ENCODE peak calls at places on chromosomes 3 and 15, in seven cellular contexts. One of them, this sample, is unnamed. For H3K4me1, the result is how much of the 10 kb centered on the place peaks cover.

GRCh38 chr3:56205406-56205805 is 262.9 kb downstream of the ERC2 start:
- DNase-seq in ovary: no peak
- DNase-seq in right lobe of liver: no peak
- DNase-seq in right cardiac atrium: no peak
- DNase-seq in colonic mucosa: no peak
- DNase-seq in astrocyte: no peak
- DNase-seq in breast epithelium: no peak
- DNase-seq in this sample: no peak

GRCh38 chr3:59338934-59339333 is 289.1 kb upstream of the CFAP20DC start:
- DNase-seq in ovary: no peak
- DNase-seq in right lobe of liver: no peak
- DNase-seq in right cardiac atrium: no peak
- DNase-seq in colonic mucosa: no peak
- DNase-seq in astrocyte: no peak
- DNase-seq in breast epithelium: no peak
- DNase-seq in this sample: no peak

GRCh38 chr3:185931777-185932176 is 6.0 kb downstream of the TRA2B start:
- DNase-seq in ovary: no peak
- DNase-seq in right lobe of liver: no peak
- DNase-seq in right cardiac atrium: no peak
- DNase-seq in colonic mucosa: no peak
- DNase-seq in astrocyte: no peak
- DNase-seq in breast epithelium: no peak
- DNase-seq in this sample: no peak

GRCh38 chr3:99952306-99952705 is 134.6 kb downstream of the CMSS1 start:
- DNase-seq in ovary: no peak
- DNase-seq in right lobe of liver: no peak
- DNase-seq in right cardiac atrium: no peak
- DNase-seq in colonic mucosa: no peak
- DNase-seq in astrocyte: peak
- DNase-seq in breast epithelium: no peak
- DNase-seq in this sample: no peak

GRCh38 chr3:64431717-64432116 is 206.5 kb upstream of the PRICKLE2 start:
- DNase-seq in ovary: no peak
- DNase-seq in right lobe of liver: no peak
- DNase-seq in right cardiac atrium: no peak
- DNase-seq in colonic mucosa: no peak
- DNase-seq in astrocyte: no peak
- DNase-seq in breast epithelium: no peak
- DNase-seq in this sample: no peak

GRCh38 chr3:123660276-123660675 is 75.4 kb upstream of the HACD2 start:
- DNase-seq in ovary: no peak
- DNase-seq in right lobe of liver: no peak
- DNase-seq in right cardiac atrium: no peak
- DNase-seq in colonic mucosa: no peak
- DNase-seq in astrocyte: no peak
- DNase-seq in breast epithelium: no peak
- DNase-seq in this sample: peak

GRCh38 chr3:162022931-162023330 is 526.3 kb downstream of the OTOL1 start:
- DNase-seq in ovary: no peak
- DNase-seq in right lobe of liver: no peak
- DNase-seq in right cardiac atrium: no peak
- DNase-seq in colonic mucosa: no peak
- DNase-seq in astrocyte: no peak
- DNase-seq in breast epithelium: no peak
- DNase-seq in this sample: no peak

GRCh38 chr15:64187396-64188191 is 24.8 kb upstream of the PPIB start:
- DNase-seq in ovary: no peak
- DNase-seq in right lobe of liver: no peak
- DNase-seq in right cardiac atrium: no peak
- DNase-seq in colonic mucosa: no peak
- DNase-seq in astrocyte: no peak
- DNase-seq in breast epithelium: no peak
- DNase-seq in this sample: no peak

GRCh38 chr3:31999902-32000439 is 18.4 kb downstream of the ZNF860 start:
- DNase-seq in ovary: no peak
- DNase-seq in right lobe of liver: no peak
- DNase-seq in right cardiac atrium: no peak
- DNase-seq in colonic mucosa: no peak
- DNase-seq in astrocyte: no peak
- DNase-seq in breast epithelium: no peak
- DNase-seq in this sample: no peak

GRCh38 chr3:71512000-71512399 is 71.5 kb downstream of the FOXP1 start:
- DNase-seq in ovary: no peak
- DNase-seq in right lobe of liver: no peak
- DNase-seq in right cardiac atrium: no peak
- DNase-seq in colonic mucosa: peak
- DNase-seq in astrocyte: no peak
- DNase-seq in breast epithelium: no peak
- DNase-seq in this sample: no peak

GRCh38 chr3:25648107-25648535 is 16.6 kb downstream of the TOP2B start:
- DNase-seq in ovary: no peak
- DNase-seq in right lobe of liver: peak
- DNase-seq in right cardiac atrium: no peak
- DNase-seq in colonic mucosa: peak
- DNase-seq in astrocyte: peak
- DNase-seq in breast epithelium: no peak
- DNase-seq in this sample: no peak

GRCh38 chr3:13080591-13080990 is 7.4 kb upstream of the IQSEC1 start:
- DNase-seq in ovary: no peak
- DNase-seq in right lobe of liver: no peak
- DNase-seq in right cardiac atrium: peak
- DNase-seq in colonic mucosa: no peak
- DNase-seq in astrocyte: no peak
- DNase-seq in breast epithelium: no peak
- DNase-seq in this sample: no peak

GRCh38 chr3:28745436-28745835 is 396.8 kb upstream of the AZI2 start:
- DNase-seq in ovary: no peak
- DNase-seq in right lobe of liver: no peak
- DNase-seq in right cardiac atrium: no peak
- DNase-seq in colonic mucosa: no peak
- DNase-seq in astrocyte: peak
- DNase-seq in breast epithelium: no peak
- DNase-seq in this sample: no peak

GRCh38 chr3:147383617-147384016 is 22.7 kb downstream of the ZIC4 start:
- DNase-seq in ovary: no peak
- DNase-seq in right lobe of liver: no peak
- DNase-seq in right cardiac atrium: no peak
- DNase-seq in colonic mucosa: no peak
- DNase-seq in astrocyte: no peak
- DNase-seq in breast epithelium: no peak
- DNase-seq in this sample: no peak

GRCh38 chr15:53530762-53531161 is 228.7 kb downstream of the WDR72 start:
- DNase-seq in ovary: no peak
- DNase-seq in right lobe of liver: no peak
- DNase-seq in right cardiac atrium: no peak
- DNase-seq in colonic mucosa: no peak
- DNase-seq in astrocyte: no peak
- DNase-seq in breast epithelium: no peak
- DNase-seq in this sample: no peak

DNA sequence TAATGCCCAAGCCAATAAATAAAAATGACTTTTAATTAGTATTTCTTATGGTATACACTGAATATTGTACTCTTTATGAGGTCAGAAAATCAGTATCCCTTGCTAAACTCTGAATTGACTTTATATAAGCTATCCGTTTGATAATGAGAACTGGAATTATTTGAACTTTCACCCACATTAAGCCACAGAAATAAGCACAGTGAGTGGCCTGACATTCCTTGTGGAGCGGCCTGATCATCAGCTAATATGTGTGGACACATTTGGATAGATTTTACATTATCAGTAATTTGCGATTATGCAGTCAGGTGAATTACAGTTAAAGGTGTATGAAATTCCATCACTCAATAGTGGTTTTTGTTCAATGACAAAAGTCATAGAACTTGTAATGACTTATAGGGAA is 136.0 kb upstream of the CBLB start:
- DNase-seq in ovary: no peak
- DNase-seq in right lobe of liver: no peak
- DNase-seq in right cardiac atrium: no peak
- DNase-seq in colonic mucosa: no peak
- DNase-seq in astrocyte: peak
- DNase-seq in breast epithelium: no peak
- DNase-seq in this sample: no peak
- H3K4me3 ChIP-seq in ovary: no peak
- H3K4me3 ChIP-seq in right lobe of liver: no peak
- H3K4me3 ChIP-seq in right cardiac atrium: no peak
- H3K4me3 ChIP-seq in colonic mucosa: no peak
- H3K4me3 ChIP-seq in astrocyte: no peak
- H3K4me3 ChIP-seq in breast epithelium: no peak
- H3K4me3 ChIP-seq in this sample: no peak

DNA sequence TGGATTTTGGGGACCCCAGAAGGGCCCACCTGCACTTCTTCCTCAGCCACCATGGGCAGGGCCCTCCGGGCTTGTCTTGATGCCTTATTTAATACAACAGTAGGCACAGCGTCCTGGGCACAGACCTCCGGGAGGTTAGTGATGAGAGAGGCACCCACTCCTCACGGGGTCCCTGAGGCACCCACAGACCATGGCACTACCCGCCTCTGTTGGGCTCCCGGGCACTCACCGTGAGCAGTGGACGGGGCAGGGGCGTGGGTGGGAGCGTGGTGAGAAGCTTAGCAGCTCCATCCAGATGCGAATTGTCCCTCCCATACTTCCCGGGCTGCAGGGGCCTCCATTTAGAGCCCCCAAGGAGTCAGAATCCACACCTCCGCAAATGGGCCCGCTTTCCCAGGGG is 317 bp upstream of the MESP2 start:
- DNase-seq in ovary: no peak
- DNase-seq in right lobe of liver: no peak
- DNase-seq in right cardiac atrium: no peak
- DNase-seq in colonic mucosa: no peak
- DNase-seq in astrocyte: no peak
- DNase-seq in breast epithelium: no peak
- DNase-seq in this sample: no peak
- H3K27ac ChIP-seq in ovary: no peak
- H3K27ac ChIP-seq in right lobe of liver: no peak
- H3K27ac ChIP-seq in right cardiac atrium: no peak
- H3K27ac ChIP-seq in colonic mucosa: no peak
- H3K27ac ChIP-seq in astrocyte: no peak
- H3K27ac ChIP-seq in breast epithelium: peak
- H3K27ac ChIP-seq in this sample: no peak

GRCh38 chr15:69914960-69915359 is 182.8 kb downstream of the TLE3 start:
- DNase-seq in ovary: no peak
- DNase-seq in right lobe of liver: no peak
- DNase-seq in right cardiac atrium: no peak
- DNase-seq in colonic mucosa: no peak
- DNase-seq in astrocyte: no peak
- DNase-seq in breast epithelium: no peak
- DNase-seq in this sample: no peak
- H3K4me1 ChIP-seq in ovary: under half
- H3K4me1 ChIP-seq in right lobe of liver: under half
- H3K4me1 ChIP-seq in right cardiac atrium: under half
- H3K4me1 ChIP-seq in colonic mucosa: under half
- H3K4me1 ChIP-seq in astrocyte: under half
- H3K4me1 ChIP-seq in breast epithelium: under half
- H3K4me1 ChIP-seq in this sample: under half

DNA sequence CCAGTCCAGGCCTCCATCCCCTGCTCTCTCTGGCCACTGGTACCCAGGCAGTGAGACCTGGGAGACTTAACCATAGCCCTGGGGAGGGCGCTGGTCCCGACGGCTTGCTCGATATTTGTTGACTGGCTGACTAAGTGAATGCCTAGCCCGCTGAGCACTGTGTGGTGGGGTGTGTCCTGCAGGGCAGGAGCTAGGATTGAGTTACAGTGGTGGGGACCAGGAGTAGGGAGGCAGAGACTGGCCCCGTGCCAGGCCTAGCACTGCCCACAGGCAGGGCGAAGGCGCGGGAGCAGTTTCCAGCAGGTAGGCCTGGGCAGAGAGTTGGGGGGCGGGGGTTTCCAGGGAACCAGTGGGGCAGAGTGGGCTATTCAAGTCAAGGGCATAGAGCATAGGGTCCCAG is at the start of gene VILL:
- DNase-seq in ovary: no peak
- DNase-seq in right lobe of liver: no peak
- DNase-seq in right cardiac atrium: no peak
- DNase-seq in colonic mucosa: peak
- DNase-seq in astrocyte: no peak
- DNase-seq in breast epithelium: no peak
- DNase-seq in this sample: peak
- H3K4me3 ChIP-seq in ovary: no peak
- H3K4me3 ChIP-seq in right lobe of liver: no peak
- H3K4me3 ChIP-seq in right cardiac atrium: no peak
- H3K4me3 ChIP-seq in colonic mucosa: peak
- H3K4me3 ChIP-seq in astrocyte: no peak
- H3K4me3 ChIP-seq in breast epithelium: no peak
- H3K4me3 ChIP-seq in this sample: no peak

DNA sequence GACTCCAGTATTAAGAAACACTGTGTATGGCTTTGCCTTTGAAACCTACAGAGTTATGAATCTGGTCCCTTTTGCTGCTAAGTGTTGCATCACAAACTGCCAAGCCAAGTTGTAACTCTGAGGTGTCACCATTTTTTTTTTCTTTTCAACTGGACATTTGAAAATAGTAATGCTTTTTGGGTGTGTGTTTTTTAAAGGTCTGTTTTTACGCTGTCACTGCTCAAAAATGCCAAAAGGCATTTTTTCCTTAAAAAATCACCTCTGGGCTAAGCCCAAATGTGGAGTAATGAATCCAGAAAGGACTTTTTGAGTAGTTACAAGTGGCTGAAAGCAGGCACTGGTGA is 9.5 kb downstream of the SMAD3 start:
- DNase-seq in ovary: no peak
- DNase-seq in right lobe of liver: no peak
- DNase-seq in right cardiac atrium: no peak
- DNase-seq in colonic mucosa: no peak
- DNase-seq in astrocyte: no peak
- DNase-seq in breast epithelium: no peak
- DNase-seq in this sample: no peak
- H3K27ac ChIP-seq in ovary: no peak
- H3K27ac ChIP-seq in right lobe of liver: no peak
- H3K27ac ChIP-seq in right cardiac atrium: no peak
- H3K27ac ChIP-seq in colonic mucosa: peak
- H3K27ac ChIP-seq in astrocyte: peak
- H3K27ac ChIP-seq in breast epithelium: peak
- H3K27ac ChIP-seq in this sample: no peak

DNA sequence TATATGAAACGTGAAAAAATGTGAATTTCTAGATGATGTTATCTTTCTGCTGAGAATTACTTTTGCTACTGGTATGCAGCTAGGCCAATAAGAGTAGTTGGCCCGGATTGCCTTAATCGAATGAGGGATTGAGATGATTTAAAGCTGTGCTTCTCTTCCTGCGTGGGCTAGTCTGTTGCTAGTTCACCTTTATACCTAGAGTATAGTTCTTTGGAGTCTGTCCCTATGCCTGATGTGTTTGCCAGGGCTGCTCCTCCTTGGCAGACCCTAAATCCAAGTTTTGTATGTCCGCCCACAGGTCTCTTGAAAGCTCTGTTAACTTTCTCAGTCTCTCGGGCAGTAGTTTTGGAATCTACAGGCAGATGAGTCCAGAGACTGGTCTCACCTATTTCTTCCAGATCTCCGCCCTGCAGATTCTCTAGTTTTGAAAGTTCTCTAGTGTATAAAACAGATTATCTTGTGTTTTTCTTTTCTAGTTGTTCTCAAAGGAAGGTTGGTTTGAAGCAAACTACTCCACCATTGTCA is 64.9 kb downstream of the MEF2A start:
- DNase-seq in ovary: no peak
- DNase-seq in right lobe of liver: no peak
- DNase-seq in right cardiac atrium: no peak
- DNase-seq in colonic mucosa: no peak
- DNase-seq in astrocyte: no peak
- DNase-seq in breast epithelium: no peak
- DNase-seq in this sample: no peak
- H3K4me1 ChIP-seq in ovary: under half
- H3K4me1 ChIP-seq in right lobe of liver: under half
- H3K4me1 ChIP-seq in right cardiac atrium: under half
- H3K4me1 ChIP-seq in colonic mucosa: under half
- H3K4me1 ChIP-seq in astrocyte: under half
- H3K4me1 ChIP-seq in breast epithelium: under half
- H3K4me1 ChIP-seq in this sample: under half

This sample was measured in kidney.